ENCODE peak calls at places on chromosomes 1 and 21, in five cellular contexts. One of them, this sample, is unnamed.

GRCh38 chr1:29470788-29471119 is 234.4 kb downstream of the PTPRU start:
- DNase-seq in GM23338: no peak
- DNase-seq in psoas muscle: no peak
- DNase-seq in cardiac muscle cell: no peak
- DNase-seq in esophagus squamous epithelium: no peak
- DNase-seq in this sample: no peak

GRCh38 chr1:3787347-3787710 is 9.0 kb downstream of the LRRC47 start:
- DNase-seq in GM23338: no peak
- DNase-seq in psoas muscle: no peak
- DNase-seq in cardiac muscle cell: no peak
- DNase-seq in esophagus squamous epithelium: no peak
- DNase-seq in this sample: no peak

GRCh38 chr21:44354775-44355771 is 1.7 kb downstream of the TRPM2 start:
- DNase-seq in GM23338: no peak
- DNase-seq in psoas muscle: no peak
- DNase-seq in cardiac muscle cell: no peak
- DNase-seq in esophagus squamous epithelium: no peak
- DNase-seq in this sample: no peak

GRCh38 chr1:186421446-186421845 is 39.5 kb downstream of the PDC start:
- DNase-seq in GM23338: no peak
- DNase-seq in psoas muscle: no peak
- DNase-seq in cardiac muscle cell: no peak
- DNase-seq in esophagus squamous epithelium: no peak
- DNase-seq in this sample: no peak

GRCh38 chr21:36463204-36463603 is 16.7 kb downstream of the CLDN14 start:
- DNase-seq in GM23338: no peak
- DNase-seq in psoas muscle: no peak
- DNase-seq in cardiac muscle cell: no peak
- DNase-seq in esophagus squamous epithelium: no peak
- DNase-seq in this sample: no peak

GRCh38 chr1:55131801-55132200 is 83.4 kb downstream of the USP24 start:
- DNase-seq in GM23338: no peak
- DNase-seq in psoas muscle: no peak
- DNase-seq in cardiac muscle cell: no peak
- DNase-seq in esophagus squamous epithelium: no peak
- DNase-seq in this sample: no peak

GRCh38 chr1:86409416-86410021 is 13.4 kb upstream of the ODF2L start:
- DNase-seq in GM23338: peak; percentile 15
- DNase-seq in psoas muscle: no peak
- DNase-seq in cardiac muscle cell: no peak
- DNase-seq in esophagus squamous epithelium: no peak
- DNase-seq in this sample: no peak

GRCh38 chr1:203039609-203040517 is 13.6 kb downstream of the PPFIA4 start:
- DNase-seq in GM23338: peak; percentile 86
- DNase-seq in psoas muscle: no peak
- DNase-seq in cardiac muscle cell: peak; percentile 80
- DNase-seq in esophagus squamous epithelium: no peak
- DNase-seq in this sample: no peak

GRCh38 chr1:4702927-4703326 is 48.5 kb downstream of the AJAP1 start:
- DNase-seq in GM23338: no peak
- DNase-seq in psoas muscle: no peak
- DNase-seq in cardiac muscle cell: no peak
- DNase-seq in esophagus squamous epithelium: no peak
- DNase-seq in this sample: no peak

GRCh38 chr1:179305450-179305849 is 11.9 kb downstream of the SOAT1 start:
- DNase-seq in GM23338: no peak
- DNase-seq in psoas muscle: no peak
- DNase-seq in cardiac muscle cell: no peak
- DNase-seq in esophagus squamous epithelium: no peak
- DNase-seq in this sample: no peak

GRCh38 chr1:152537496-152537895 is 23.2 kb downstream of the CRCT1 start:
- DNase-seq in GM23338: no peak
- DNase-seq in psoas muscle: no peak
- DNase-seq in cardiac muscle cell: no peak
- DNase-seq in esophagus squamous epithelium: no peak
- DNase-seq in this sample: no peak

GRCh38 chr1:209246660-209247059 is 336.9 kb upstream of the CAMK1G start:
- DNase-seq in GM23338: no peak
- DNase-seq in psoas muscle: no peak
- DNase-seq in cardiac muscle cell: no peak
- DNase-seq in esophagus squamous epithelium: no peak
- DNase-seq in this sample: no peak

GRCh38 chr1:43977376-43978263 is 1.4 kb upstream of the B4GALT2 start:
- DNase-seq in GM23338: no peak
- DNase-seq in psoas muscle: no peak
- DNase-seq in cardiac muscle cell: no peak
- DNase-seq in esophagus squamous epithelium: no peak
- DNase-seq in this sample: no peak

GRCh38 chr1:35532497-35533226 is 24.5 kb downstream of the KIAA0319L start:
- DNase-seq in GM23338: no peak
- DNase-seq in psoas muscle: no peak
- DNase-seq in cardiac muscle cell: no peak
- DNase-seq in esophagus squamous epithelium: no peak
- DNase-seq in this sample: no peak

GRCh38 chr1:220825819-220826551 is 39.3 kb downstream of the MTARC1 start:
- DNase-seq in GM23338: no peak
- DNase-seq in psoas muscle: no peak
- DNase-seq in cardiac muscle cell: peak; percentile 33
- DNase-seq in esophagus squamous epithelium: no peak
- DNase-seq in this sample: no peak

GRCh38 chr21:46475296-46475695 is 16.6 kb downstream of the DIP2A start:
- DNase-seq in GM23338: no peak
- DNase-seq in psoas muscle: no peak
- DNase-seq in cardiac muscle cell: no peak
- DNase-seq in esophagus squamous epithelium: no peak
- DNase-seq in this sample: no peak

GRCh38 chr1:56575865-56576264 is 3.5 kb downstream of the PLPP3 start:
- DNase-seq in GM23338: no peak
- DNase-seq in psoas muscle: no peak
- DNase-seq in cardiac muscle cell: no peak
- DNase-seq in esophagus squamous epithelium: no peak
- DNase-seq in this sample: no peak

GRCh38 chr21:41148798-41149197 is 19.2 kb upstream of the BACE2 start:
- DNase-seq in GM23338: no peak
- DNase-seq in psoas muscle: no peak
- DNase-seq in cardiac muscle cell: no peak
- DNase-seq in esophagus squamous epithelium: no peak
- DNase-seq in this sample: no peak

GRCh38 chr1:179103999-179104398 is 22.1 kb downstream of the TOR3A start:
- DNase-seq in GM23338: no peak
- DNase-seq in psoas muscle: no peak
- DNase-seq in cardiac muscle cell: no peak
- DNase-seq in esophagus squamous epithelium: no peak
- DNase-seq in this sample: no peak

GRCh38 chr1:206544562-206545257 is 37.4 kb downstream of the RASSF5 start:
- DNase-seq in GM23338: peak; percentile 94
- DNase-seq in psoas muscle: peak; percentile 72
- DNase-seq in cardiac muscle cell: peak; percentile 82
- DNase-seq in esophagus squamous epithelium: no peak
- DNase-seq in this sample: no peak

GRCh38 chr1:227883641-227884301 is 64.0 kb downstream of the WNT9A start:
- DNase-seq in GM23338: no peak
- DNase-seq in psoas muscle: peak; percentile 8
- DNase-seq in cardiac muscle cell: no peak
- DNase-seq in esophagus squamous epithelium: no peak
- DNase-seq in this sample: peak; percentile 80

GRCh38 chr1:210687582-210688279 is 359.0 kb downstream of the HHAT start:
- DNase-seq in GM23338: no peak
- DNase-seq in psoas muscle: no peak
- DNase-seq in cardiac muscle cell: no peak
- DNase-seq in esophagus squamous epithelium: no peak
- DNase-seq in this sample: no peak

GRCh38 chr1:242454262-242455051 is 70.0 kb downstream of the PLD5 start:
- DNase-seq in GM23338: peak; percentile 80
- DNase-seq in psoas muscle: no peak
- DNase-seq in cardiac muscle cell: peak; percentile 62
- DNase-seq in esophagus squamous epithelium: no peak
- DNase-seq in this sample: no peak

GRCh38 chr1:163632269-163632668 is 310.5 kb downstream of the NUF2 start:
- DNase-seq in GM23338: no peak
- DNase-seq in psoas muscle: no peak
- DNase-seq in cardiac muscle cell: no peak
- DNase-seq in esophagus squamous epithelium: no peak
- DNase-seq in this sample: no peak

GRCh38 chr1:179127163-179127895 is 45.5 kb downstream of the TOR3A start:
- DNase-seq in GM23338: no peak
- DNase-seq in psoas muscle: no peak
- DNase-seq in cardiac muscle cell: no peak
- DNase-seq in esophagus squamous epithelium: no peak
- DNase-seq in this sample: no peak

GRCh38 chr1:97006044-97006676 is 284.6 kb downstream of the PTBP2 start:
- DNase-seq in GM23338: no peak
- DNase-seq in psoas muscle: no peak
- DNase-seq in cardiac muscle cell: no peak
- DNase-seq in esophagus squamous epithelium: no peak
- DNase-seq in this sample: no peak

GRCh38 chr1:164801246-164801731 is 242.3 kb downstream of the PBX1 start:
- DNase-seq in GM23338: no peak
- DNase-seq in psoas muscle: no peak
- DNase-seq in cardiac muscle cell: no peak
- DNase-seq in esophagus squamous epithelium: no peak
- DNase-seq in this sample: no peak

DNA sequence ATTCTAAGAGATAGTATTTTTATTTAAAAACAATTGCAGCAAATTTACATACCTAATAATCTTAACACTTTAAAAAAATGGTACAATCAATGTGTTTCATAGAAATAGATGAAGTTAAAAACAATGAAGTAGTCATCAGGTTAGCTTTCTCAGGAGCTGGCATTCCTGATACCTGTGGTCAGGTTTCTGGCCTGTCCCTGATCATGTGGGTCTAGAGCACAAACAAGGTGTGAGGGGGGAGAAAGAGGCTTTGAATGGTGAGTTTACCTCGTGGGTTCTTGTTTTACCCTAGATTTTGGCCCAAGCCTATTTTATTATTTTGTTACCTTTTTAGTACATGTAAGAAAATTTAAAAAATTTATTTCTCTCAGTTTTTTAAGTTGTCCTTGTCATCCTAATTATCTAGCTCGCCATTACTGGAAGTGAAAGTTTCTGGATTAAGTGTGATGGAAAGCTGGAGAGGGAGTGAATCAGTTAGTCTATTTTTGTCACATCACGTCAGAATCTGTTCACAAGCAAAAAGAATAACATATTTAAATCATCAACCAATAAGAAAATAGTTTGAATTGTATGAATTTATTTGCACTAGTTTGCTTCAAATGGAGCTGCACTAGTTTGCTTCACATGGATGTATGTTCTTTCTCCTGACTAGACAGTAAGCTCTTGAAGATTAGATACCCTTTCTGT is 23.0 kb downstream of the PHC2 start:
- DNase-seq in GM23338: no peak
- DNase-seq in psoas muscle: no peak
- DNase-seq in cardiac muscle cell: no peak
- DNase-seq in esophagus squamous epithelium: no peak
- DNase-seq in this sample: no peak
- H3K27ac ChIP-seq in GM23338: no peak overlapping the region
- H3K27ac ChIP-seq in psoas muscle: peak overlapping the region; percentile 76
- H3K27ac ChIP-seq in cardiac muscle cell: no peak overlapping the region
- H3K27ac ChIP-seq in esophagus squamous epithelium: no peak overlapping the region
- H3K27ac ChIP-seq in this sample: no peak overlapping the region

GRCh38 chr1:226309398-226310122 is 596 bp upstream of the LIN9 start:
- DNase-seq in GM23338: peak; percentile 40
- DNase-seq in psoas muscle: no peak
- DNase-seq in cardiac muscle cell: peak; percentile 65
- DNase-seq in esophagus squamous epithelium: no peak
- DNase-seq in this sample: peak; percentile 81
- H3K27ac ChIP-seq in GM23338: no peak overlapping the region
- H3K27ac ChIP-seq in psoas muscle: no peak overlapping the region
- H3K27ac ChIP-seq in cardiac muscle cell: peak overlapping the region; percentile 95
- H3K27ac ChIP-seq in esophagus squamous epithelium: peak overlapping the region; percentile 79
- H3K27ac ChIP-seq in this sample: peak overlapping the region; percentile 86

GRCh38 chr1:109530457-109531204 is 9.0 kb upstream of the GPR61 start:
- DNase-seq in GM23338: no peak
- DNase-seq in psoas muscle: no peak
- DNase-seq in cardiac muscle cell: no peak
- DNase-seq in esophagus squamous epithelium: no peak
- DNase-seq in this sample: no peak
- H3K27ac ChIP-seq in GM23338: no peak overlapping the region
- H3K27ac ChIP-seq in psoas muscle: peak overlapping the region; percentile 83
- H3K27ac ChIP-seq in cardiac muscle cell: no peak overlapping the region
- H3K27ac ChIP-seq in esophagus squamous epithelium: no peak overlapping the region
- H3K27ac ChIP-seq in this sample: no peak overlapping the region

GRCh38 chr1:115426990-115427389 is 88.9 kb upstream of the NGF start:
- DNase-seq in GM23338: no peak
- DNase-seq in psoas muscle: no peak
- DNase-seq in cardiac muscle cell: no peak
- DNase-seq in esophagus squamous epithelium: no peak
- DNase-seq in this sample: no peak
- H3K27ac ChIP-seq in GM23338: no peak overlapping the region
- H3K27ac ChIP-seq in psoas muscle: no peak overlapping the region
- H3K27ac ChIP-seq in cardiac muscle cell: no peak overlapping the region
- H3K27ac ChIP-seq in esophagus squamous epithelium: no peak overlapping the region
- H3K27ac ChIP-seq in this sample: no peak overlapping the region

DNA sequence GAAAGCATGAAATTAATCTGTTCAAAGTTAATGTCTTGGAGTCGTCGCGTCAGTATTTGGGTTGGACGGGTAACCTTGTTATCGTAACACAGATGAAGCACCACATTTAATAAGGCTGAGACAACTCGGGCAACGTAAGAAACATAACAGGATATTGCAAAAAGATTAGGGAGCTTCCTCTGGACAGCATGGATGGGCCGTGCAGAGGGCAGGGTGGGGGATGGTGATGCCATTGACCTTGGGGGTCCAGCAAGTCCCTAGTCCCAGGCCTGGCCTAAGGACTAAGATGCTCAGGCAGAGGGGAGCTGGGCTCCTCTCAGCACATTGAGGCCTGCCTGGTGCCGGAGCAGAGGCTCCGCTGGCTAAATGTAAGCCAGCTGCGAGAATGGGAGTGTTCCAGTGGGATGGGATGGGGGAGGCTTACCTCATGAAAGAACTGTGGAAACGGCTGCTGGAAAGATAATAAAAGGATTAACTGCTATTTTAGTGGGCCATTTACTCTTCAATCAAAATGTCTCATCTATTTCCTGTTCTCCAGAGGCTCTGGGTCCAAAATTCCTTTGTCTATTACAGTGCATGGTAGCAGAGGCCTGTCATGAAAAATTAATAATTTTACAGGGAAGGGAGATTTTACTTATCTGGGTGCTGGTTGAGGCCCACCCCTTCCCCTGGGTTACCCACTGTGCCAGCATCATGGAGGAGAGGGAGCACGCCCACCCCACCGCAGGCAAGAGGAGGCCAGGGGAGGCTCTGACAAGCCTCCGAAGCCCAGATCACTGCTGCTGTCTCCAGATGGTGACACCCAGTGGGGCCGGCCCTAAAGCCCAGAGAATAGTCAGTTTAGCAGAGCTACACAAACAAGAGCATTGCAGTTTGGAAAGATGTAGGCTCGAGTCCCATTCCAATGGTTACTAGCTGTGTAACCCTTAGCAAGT is 131.6 kb downstream of the DMRTB1 start:
- DNase-seq in GM23338: no peak
- DNase-seq in psoas muscle: no peak
- DNase-seq in cardiac muscle cell: no peak
- DNase-seq in esophagus squamous epithelium: no peak
- DNase-seq in this sample: no peak
- H3K27ac ChIP-seq in GM23338: no peak overlapping the region
- H3K27ac ChIP-seq in psoas muscle: no peak overlapping the region
- H3K27ac ChIP-seq in cardiac muscle cell: no peak overlapping the region
- H3K27ac ChIP-seq in esophagus squamous epithelium: peak overlapping the region; percentile 42
- H3K27ac ChIP-seq in this sample: peak overlapping the region; percentile 31

GRCh38 chr1:110477041-110477440 is 26.1 kb downstream of the PROK1 start:
- DNase-seq in GM23338: no peak
- DNase-seq in psoas muscle: no peak
- DNase-seq in cardiac muscle cell: peak; percentile 23
- DNase-seq in esophagus squamous epithelium: no peak
- DNase-seq in this sample: no peak
- H3K27ac ChIP-seq in GM23338: no peak overlapping the region
- H3K27ac ChIP-seq in psoas muscle: no peak overlapping the region
- H3K27ac ChIP-seq in cardiac muscle cell: no peak overlapping the region
- H3K27ac ChIP-seq in esophagus squamous epithelium: peak overlapping the region; percentile 71
- H3K27ac ChIP-seq in this sample: no peak overlapping the region